ENCODE peak calls at places on chromosomes 4 and X, in six cellular contexts. G, P, V, K, M and H are unnamed samples.

GRCh38 chr4:149521611-149522010 is 294.0 kb downstream of the IQCM start:
- DNase-seq in G (no peak), P (no peak), V (peak; percentile 3), K (peak; percentile 10), M (no peak), H (no peak)

GRCh38 chr4:140052050-140052449 is 101.9 kb downstream of the MAML3 start:
- DNase-seq in G (no peak), P (peak; percentile 51), V (peak; percentile 57), K (no peak), M (peak; percentile 46), H (no peak)

GRCh38 chrX:21493226-21493850 is 119.1 kb downstream of the CNKSR2 start:
- DNase-seq in G (no peak), P (no peak), V (peak; percentile 41), K (no peak), M (no peak), H (no peak)

GRCh38 chr4:85932371-85933305 is 427.2 kb downstream of the MAPK10 start:
- DNase-seq in G (peak; percentile 70), P (no peak), V (peak; percentile 30), K (no peak), M (no peak), H (peak; percentile 74)

GRCh38 chrX:93673056-93673868 is at the start of gene NAP1L3:
- DNase-seq in G (peak; percentile 82), P (peak; percentile 69), V (peak; percentile 58), K (no peak), M (peak; percentile 32), H (peak; percentile 91)

GRCh38 chr4:86737244-86737643 is 111.9 kb downstream of the SLC10A6 start:
- DNase-seq in G (no peak), P (no peak), V (no peak), K (no peak), M (no peak), H (no peak)

GRCh38 chr4:170226288-170226687 is 136.5 kb upstream of the AADAT start:
- DNase-seq in G (no peak), P (no peak), V (no peak), K (no peak), M (no peak), H (no peak)

GRCh38 chr4:1515763-1516162 is 109.5 kb upstream of the NKX1-1 start:
- DNase-seq in G (no peak), P (no peak), V (no peak), K (no peak), M (peak; percentile 3), H (peak; percentile 71)

GRCh38 chr4:16893141-16893571 is 5.3 kb downstream of the LDB2 start:
- DNase-seq in G (no peak), P (no peak), V (peak; percentile 58), K (no peak), M (no peak), H (no peak)

GRCh38 chr4:71368906-71369305 is 30.1 kb downstream of the SLC4A4 start:
- DNase-seq in G (peak; percentile 53), P (no peak), V (no peak), K (no peak), M (no peak), H (no peak)

DNA sequence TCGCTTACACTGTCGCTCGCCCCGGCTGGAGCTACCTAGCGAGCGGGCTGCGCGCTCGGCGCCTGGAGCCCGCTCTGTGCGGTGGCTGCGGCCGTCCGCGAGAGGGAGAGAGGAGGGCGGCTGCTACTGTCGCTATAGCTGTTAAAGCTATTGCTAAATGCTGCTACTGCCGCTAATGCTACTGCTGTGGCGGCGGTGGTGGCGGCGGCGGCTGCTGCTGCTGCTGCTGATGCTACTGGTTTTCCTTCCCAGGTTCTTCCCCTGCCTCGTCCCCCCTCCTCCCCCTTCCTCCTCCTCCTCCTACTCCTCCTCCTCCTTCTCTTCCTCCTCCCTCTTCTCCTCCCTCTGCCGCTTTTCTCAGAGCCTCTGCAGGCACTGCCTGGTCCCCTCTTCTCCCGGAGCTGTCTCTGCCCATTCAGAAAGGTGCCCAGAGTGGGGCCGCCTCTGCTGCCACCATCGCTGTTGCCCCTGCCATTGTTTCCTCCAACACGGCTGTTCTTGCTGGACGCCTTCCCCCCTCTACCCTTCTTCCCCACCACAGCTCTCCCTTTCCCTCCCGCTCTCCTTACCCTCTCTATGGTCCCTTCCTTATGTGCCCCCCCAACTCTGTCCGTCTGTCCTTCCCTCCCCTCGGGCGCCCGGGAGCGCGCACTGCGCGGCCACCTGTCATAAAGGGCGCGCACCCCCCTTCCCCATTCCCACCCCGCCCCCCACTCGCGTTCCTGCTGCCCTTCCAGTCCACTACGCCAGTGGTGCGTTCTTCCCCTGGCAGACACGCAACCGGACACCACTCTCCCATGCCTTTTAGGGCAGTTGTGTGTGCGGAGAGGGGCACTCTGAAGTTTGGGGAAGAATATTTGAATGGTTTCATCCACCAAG is at the start of gene NEXMIF:
- DNase-seq in G (peak; percentile 71), P (no peak), V (no peak), K (no peak), M (no peak), H (no peak)
- TF ChIP-seq CTCF in G (no peak), P (no peak), V (peak; percentile 12), K (no peak), M (no peak), H (peak; percentile 56)

GRCh38 chrX:14051416-14051815 is 21.7 kb upstream of the GEMIN8 start:
- DNase-seq in G (no peak), P (no peak), V (no peak), K (no peak), M (no peak), H (no peak)
- TF ChIP-seq CTCF in G (no peak), P (no peak), V (no peak), K (no peak), M (no peak), H (peak; percentile 70)

GRCh38 chrX:38770152-38770551 is 31.1 kb upstream of the MID1IP1 start:
- DNase-seq in G (no peak), P (no peak), V (no peak), K (no peak), M (no peak), H (no peak)

DNA sequence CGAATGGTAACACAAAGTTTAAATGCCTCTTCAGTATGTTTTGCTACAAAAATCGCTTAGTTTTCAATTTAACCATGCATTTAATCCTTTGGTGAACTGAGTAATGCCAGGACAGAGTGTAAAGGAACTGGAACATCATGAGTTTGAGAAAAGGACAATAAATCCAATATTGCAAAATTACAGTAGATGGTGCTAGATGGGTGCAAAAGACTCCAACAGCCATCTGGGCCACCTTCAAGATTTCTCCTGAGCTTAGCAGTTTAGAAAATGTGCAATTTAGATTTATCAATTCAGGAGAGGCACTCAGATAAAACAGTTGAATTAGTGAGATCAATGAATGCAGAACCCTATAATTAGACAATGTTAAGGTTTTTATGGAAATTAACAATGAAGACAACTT is 33.2 kb upstream of the MID1IP1 start:
- DNase-seq in G (no peak), P (no peak), V (peak; percentile 64), K (no peak), M (no peak), H (no peak)
- TF ChIP-seq CTCF in G (peak; percentile 42), P (peak; percentile 31), V (peak; percentile 44), K (peak; percentile 7), M (peak; percentile 15), H (peak; percentile 80)

GRCh38 chrX:30144221-30144620 is 71.1 kb upstream of the MAGEB2 start:
- DNase-seq in G (no peak), P (no peak), V (no peak), K (no peak), M (no peak), H (no peak)

GRCh38 chrX:30144971-30145731 is 70.2 kb upstream of the MAGEB2 start:
- DNase-seq in G (no peak), P (no peak), V (no peak), K (no peak), M (no peak), H (no peak)

DNA sequence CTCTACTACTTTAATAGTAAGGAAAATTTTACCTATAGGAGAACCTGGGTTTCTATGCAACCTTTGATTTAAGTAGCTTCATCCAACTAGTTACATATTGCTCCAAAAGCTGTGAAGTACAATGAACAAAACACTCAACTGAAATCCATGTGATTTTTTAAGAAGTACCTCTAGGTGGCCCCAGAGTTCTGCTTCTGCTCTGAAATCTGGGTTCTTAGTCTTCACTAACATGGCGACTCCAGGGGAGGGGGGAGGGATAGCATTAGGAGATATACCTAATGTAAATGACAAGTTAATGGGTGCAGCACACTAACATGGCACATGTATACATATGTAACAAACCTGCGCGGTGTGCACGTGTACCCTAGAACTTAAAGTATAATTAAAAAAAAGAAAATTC is 73.4 kb upstream of the MAGEB2 start:
- DNase-seq in G (no peak), P (no peak), V (peak; percentile 28), K (no peak), M (no peak), H (no peak)
- TF ChIP-seq CTCF in G (no peak), P (no peak), V (peak; percentile 21), K (no peak), M (no peak), H (peak; percentile 70)

DNA sequence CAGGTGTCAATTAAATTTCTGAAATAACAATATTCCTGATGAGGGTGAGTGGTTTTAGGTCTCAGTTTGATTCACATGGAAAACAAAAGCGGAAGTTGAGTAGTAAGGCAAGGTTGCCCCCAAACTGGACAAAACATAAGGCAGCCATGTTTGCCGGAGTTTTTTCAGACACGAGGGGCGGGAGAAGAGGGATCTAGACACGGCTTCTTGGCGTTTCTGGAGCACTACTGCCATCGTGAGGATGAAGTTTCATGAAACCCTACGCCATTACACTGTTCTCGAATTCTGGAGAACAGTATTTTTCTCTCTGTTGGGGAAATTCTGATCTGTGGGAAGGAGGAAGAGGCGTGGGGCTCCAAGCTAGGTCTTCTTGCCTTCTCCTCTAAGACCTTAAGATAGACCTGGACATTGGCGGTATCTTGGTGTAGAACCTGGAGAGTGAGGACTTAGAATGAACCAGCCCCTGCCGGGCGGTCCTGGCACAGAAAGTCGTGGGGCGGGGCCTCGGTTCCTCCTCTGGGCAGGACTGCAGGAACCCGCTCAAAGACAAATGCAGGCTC is 160.3 kb downstream of the OR13H1 start:
- DNase-seq in G (peak; percentile 91), P (no peak), V (peak; percentile 96), K (no peak), M (peak; percentile 8), H (no peak)
- TF ChIP-seq CTCF in G (no peak), P (no peak), V (peak; percentile 49), K (no peak), M (no peak), H (no peak)